ENCODE peak calls at places on chromosomes 7 and 10, in seven cellular contexts. K, A, H, I, J, E and R are unnamed samples.

GRCh38 chr10:79459243-79459642 is 13.8 kb upstream of the ZCCHC24 start:
- DNase-seq in K (no peak), A (no peak), H (no peak), I (no peak), J (no peak), E (no peak), R (no peak)

GRCh38 chr10:17802966-17803365 is 6.2 kb upstream of the MRC1 start:
- DNase-seq in K (no peak), A (no peak), H (peak), I (no peak), J (no peak), E (no peak), R (no peak)

GRCh38 chr10:97197030-97197500 is 11.3 kb upstream of the SLIT1 start:
- DNase-seq in K (no peak), A (no peak), H (no peak), I (no peak), J (no peak), E (no peak), R (no peak)

GRCh38 chr7:2860627-2861133 is 16.6 kb upstream of the GNA12 start:
- DNase-seq in K (no peak), A (no peak), H (no peak), I (peak), J (no peak), E (no peak), R (no peak)

GRCh38 chr10:119466655-119467054 is 75.9 kb downstream of the RGS10 start:
- DNase-seq in K (no peak), A (no peak), H (no peak), I (no peak), J (no peak), E (no peak), R (no peak)

GRCh38 chr10:97267671-97268070 is 24.8 kb downstream of the ARHGAP19 start:
- DNase-seq in K (no peak), A (no peak), H (no peak), I (no peak), J (no peak), E (no peak), R (no peak)

GRCh38 chr10:118472961-118473675 is 122.3 kb downstream of the PRLHR start:
- DNase-seq in K (no peak), A (no peak), H (no peak), I (no peak), J (no peak), E (no peak), R (no peak)

GRCh38 chr10:110326351-110327032 is 21.8 kb upstream of the SMNDC1 start:
- DNase-seq in K (peak), A (no peak), H (peak), I (no peak), J (no peak), E (peak), R (no peak)

GRCh38 chr7:155815332-155816191 is 3.3 kb upstream of the SHH start:
- DNase-seq in K (no peak), A (peak), H (peak), I (no peak), J (peak), E (no peak), R (no peak)

GRCh38 chr10:92689663-92690210 is at the start of gene HHEX:
- DNase-seq in K (peak), A (peak), H (peak), I (peak), J (peak), E (no peak), R (no peak)

GRCh38 chr10:5594271-5595036 is 69.7 kb downstream of the CALML3 start:
- DNase-seq in K (no peak), A (no peak), H (peak), I (no peak), J (no peak), E (no peak), R (no peak)

GRCh38 chr7:127802845-127803244 is 150.9 kb downstream of the SND1 start:
- DNase-seq in K (no peak), A (no peak), H (no peak), I (no peak), J (no peak), E (no peak), R (no peak)

GRCh38 chr7:121544726-121545125 is 148.6 kb upstream of the FAM3C start:
- DNase-seq in K (peak), A (peak), H (peak), I (peak), J (no peak), E (no peak), R (no peak)

GRCh38 chr10:117477961-117478670 is 64.4 kb upstream of the EMX2 start:
- DNase-seq in K (peak), A (peak), H (peak), I (no peak), J (peak), E (no peak), R (no peak)

GRCh38 chr7:49670991-49671390 is 102.4 kb upstream of the VWC2 start:
- DNase-seq in K (no peak), A (peak), H (no peak), I (no peak), J (no peak), E (no peak), R (no peak)

GRCh38 chr7:801940-802364 is 30.3 kb upstream of the SUN1 start:
- DNase-seq in K (no peak), A (no peak), H (no peak), I (no peak), J (no peak), E (no peak), R (no peak)

GRCh38 chr10:73817826-73818225 is 6.4 kb upstream of the NDST2 start:
- DNase-seq in K (no peak), A (no peak), H (no peak), I (no peak), J (no peak), E (no peak), R (no peak)

GRCh38 chr7:11130012-11130411 is 156.3 kb downstream of the PHF14 start:
- DNase-seq in K (no peak), A (no peak), H (peak), I (no peak), J (no peak), E (no peak), R (no peak)

GRCh38 chr7:90312745-90313144 is 8.4 kb downstream of the FAM237B start:
- DNase-seq in K (no peak), A (no peak), H (no peak), I (peak), J (no peak), E (no peak), R (no peak)

GRCh38 chr10:72597897-72598296 is 28.0 kb downstream of the MICU1 start:
- DNase-seq in K (no peak), A (no peak), H (peak), I (no peak), J (no peak), E (peak), R (no peak)

GRCh38 chr7:636396-636795 is 90.1 kb upstream of the DNAAF5 start:
- DNase-seq in K (peak), A (peak), H (no peak), I (peak), J (peak), E (no peak), R (no peak)

GRCh38 chr7:117083648-117084047 is 130.3 kb downstream of the ST7 start:
- DNase-seq in K (no peak), A (no peak), H (no peak), I (no peak), J (no peak), E (no peak), R (no peak)

GRCh38 chr7:657565-658119 is 68.9 kb upstream of the DNAAF5 start:
- DNase-seq in K (no peak), A (no peak), H (peak), I (no peak), J (no peak), E (no peak), R (no peak)

GRCh38 chr10:52019656-52020055 is 294.4 kb upstream of the DKK1 start:
- DNase-seq in K (no peak), A (no peak), H (no peak), I (no peak), J (no peak), E (no peak), R (no peak)

GRCh38 chr7:130070900-130071622 is 727 bp downstream of the KLHDC10 start:
- DNase-seq in K (no peak), A (peak), H (no peak), I (no peak), J (no peak), E (no peak), R (no peak)

GRCh38 chr10:2414562-2414961 is 652.8 kb upstream of the PFKP start:
- DNase-seq in K (no peak), A (no peak), H (no peak), I (no peak), J (no peak), E (no peak), R (no peak)

GRCh38 chr7:24884401-24884800 is 95.6 kb downstream of the OSBPL3 start:
- DNase-seq in K (no peak), A (no peak), H (no peak), I (no peak), J (no peak), E (no peak), R (no peak)

GRCh38 chr10:24360286-24361127 is 151.6 kb downstream of the KIAA1217 start:
- DNase-seq in K (peak), A (peak), H (peak), I (peak), J (peak), E (no peak), R (no peak)
- TF ChIP-seq CEBPB in K (no peak), A (no peak), H (no peak), I (no peak), J (no peak), E (no peak), R (no peak)

GRCh38 chr10:22783807-22784206 is 69.4 kb upstream of the PIP4K2A start:
- DNase-seq in K (no peak), A (no peak), H (no peak), I (no peak), J (no peak), E (no peak), R (no peak)

GRCh38 chr10:22774102-22774501 is 59.7 kb upstream of the PIP4K2A start:
- DNase-seq in K (no peak), A (no peak), H (no peak), I (no peak), J (no peak), E (no peak), R (no peak)

GRCh38 chr10:22784668-22785067 is 70.3 kb upstream of the PIP4K2A start:
- DNase-seq in K (no peak), A (no peak), H (no peak), I (no peak), J (no peak), E (no peak), R (no peak)

DNA sequence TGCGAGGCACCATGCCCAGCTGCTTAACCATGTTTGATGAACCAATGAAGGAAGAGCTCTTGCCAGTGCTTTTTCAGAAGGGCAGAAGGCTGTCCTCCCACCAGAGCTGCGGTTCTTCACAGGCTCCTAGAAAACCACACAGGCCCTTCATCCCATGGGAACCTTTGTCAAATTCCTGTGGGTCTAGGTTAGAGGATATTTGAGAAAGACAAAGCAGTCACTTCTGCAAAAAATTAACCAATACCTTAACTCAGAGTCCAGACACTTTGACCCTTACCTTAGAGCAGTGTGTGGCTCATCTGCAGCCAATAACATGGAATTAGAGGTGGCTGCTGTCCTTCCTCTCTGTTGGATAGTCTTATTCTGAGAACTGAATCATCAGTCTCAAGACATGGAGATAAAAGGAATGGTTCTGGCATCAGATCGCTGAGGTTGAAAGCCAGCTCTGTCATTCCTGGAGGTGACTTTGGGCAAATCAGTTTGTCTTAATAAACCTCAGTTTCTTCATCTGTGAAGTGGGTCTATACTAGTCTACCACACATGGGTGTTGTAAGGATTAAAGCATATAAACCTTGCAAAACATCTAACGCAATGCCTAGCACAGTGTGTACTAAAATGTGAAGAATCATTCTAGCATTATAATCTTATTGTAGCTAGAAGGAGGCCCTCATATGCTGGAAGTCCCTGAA is 65.1 kb upstream of the PIP4K2A start:
- DNase-seq in K (no peak), A (no peak), H (no peak), I (peak), J (no peak), E (no peak), R (no peak)
- TF ChIP-seq CEBPB in K (no peak), A (no peak), H (no peak), I (no peak), J (no peak), E (no peak), R (no peak)

GRCh38 chr7:27933691-27934565 is 194.0 kb downstream of the TAX1BP1 start:
- DNase-seq in K (no peak), A (no peak), H (no peak), I (no peak), J (no peak), E (no peak), R (no peak)
- TF ChIP-seq CEBPB in K (no peak), A (no peak), H (peak), I (no peak), J (no peak), E (no peak), R (no peak)

DNA sequence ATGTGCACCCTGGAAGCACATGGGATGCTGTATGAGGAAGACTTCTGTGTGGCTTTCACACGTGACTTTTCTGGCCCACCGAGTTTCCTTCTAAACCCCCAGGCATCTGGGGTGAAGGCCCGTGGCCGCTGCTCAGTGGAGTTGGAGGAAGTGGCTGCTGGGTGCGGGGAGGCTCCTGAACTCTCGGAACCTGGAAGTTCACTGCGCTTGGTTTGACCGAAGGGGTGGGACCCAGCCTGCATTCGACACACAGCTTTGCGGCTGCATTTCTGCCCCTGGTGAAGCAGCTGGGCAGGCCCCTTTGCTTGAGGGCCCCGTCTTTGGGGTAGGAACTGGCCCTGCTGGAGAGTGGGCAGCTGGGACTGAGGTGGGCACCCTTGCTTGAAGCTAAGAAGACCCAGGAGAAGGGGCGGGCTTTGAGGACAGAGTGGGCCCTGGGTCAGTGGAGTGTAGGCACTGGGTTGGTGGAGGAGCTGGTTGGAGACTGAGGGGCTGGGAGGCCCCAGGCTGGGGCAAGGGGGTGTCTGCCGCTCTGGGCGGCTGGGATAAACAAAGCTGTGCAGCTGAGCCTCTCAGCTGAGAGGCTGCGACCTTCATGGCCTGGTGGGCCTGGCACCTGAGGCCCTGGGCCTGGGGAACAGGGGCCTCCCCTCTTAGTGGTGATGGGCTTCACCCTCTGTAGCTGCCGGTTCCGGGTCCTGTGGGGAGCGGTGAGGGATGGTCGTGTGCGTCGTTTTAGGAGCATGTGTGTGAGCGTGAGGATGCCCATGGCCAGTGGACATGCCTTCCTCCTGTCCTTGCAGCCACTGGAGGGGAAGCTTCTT is 78.0 kb downstream of the INPP5A start:
- DNase-seq in K (no peak), A (no peak), H (no peak), I (no peak), J (no peak), E (no peak), R (no peak)
- TF ChIP-seq CEBPB in K (no peak), A (no peak), H (no peak), I (no peak), J (no peak), E (no peak), R (no peak)

GRCh38 chr10:103854687-103855423 is 521 bp downstream of the SH3PXD2A start:
- DNase-seq in K (no peak), A (peak), H (peak), I (no peak), J (no peak), E (no peak), R (peak)
- TF ChIP-seq CEBPB in K (no peak), A (no peak), H (no peak), I (no peak), J (no peak), E (no peak), R (no peak)

GRCh38 chr10:111360260-111360925 is 283.6 kb downstream of the ADRA2A start:
- DNase-seq in K (peak), A (no peak), H (no peak), I (peak), J (no peak), E (peak), R (peak)

GRCh38 chr10:111354859-111355258 is 278.0 kb downstream of the ADRA2A start:
- DNase-seq in K (no peak), A (no peak), H (no peak), I (no peak), J (no peak), E (no peak), R (no peak)

GRCh38 chr10:111357859-111358258 is 281.0 kb downstream of the ADRA2A start:
- DNase-seq in K (no peak), A (no peak), H (no peak), I (no peak), J (no peak), E (no peak), R (no peak)

GRCh38 chr10:111356571-111356970 is 279.7 kb downstream of the ADRA2A start:
- DNase-seq in K (no peak), A (no peak), H (no peak), I (no peak), J (no peak), E (no peak), R (no peak)
- TF ChIP-seq CEBPB in K (no peak), A (no peak), H (no peak), I (no peak), J (no peak), E (no peak), R (no peak)

GRCh38 chr10:47258921-47259320 is 41.1 kb upstream of the GDF10 start:
- DNase-seq in K (no peak), A (no peak), H (no peak), I (no peak), J (no peak), E (no peak), R (no peak)

GRCh38 chr10:47256753-47257336 is 43.2 kb upstream of the GDF10 start:
- DNase-seq in K (no peak), A (no peak), H (no peak), I (no peak), J (no peak), E (no peak), R (peak)

GRCh38 chr10:47255866-47256265 is 44.1 kb upstream of the GDF10 start:
- DNase-seq in K (no peak), A (no peak), H (no peak), I (no peak), J (no peak), E (no peak), R (peak)

GRCh38 chr10:47259521-47259920 is 40.5 kb upstream of the GDF10 start:
- DNase-seq in K (no peak), A (no peak), H (no peak), I (no peak), J (no peak), E (no peak), R (no peak)

DNA sequence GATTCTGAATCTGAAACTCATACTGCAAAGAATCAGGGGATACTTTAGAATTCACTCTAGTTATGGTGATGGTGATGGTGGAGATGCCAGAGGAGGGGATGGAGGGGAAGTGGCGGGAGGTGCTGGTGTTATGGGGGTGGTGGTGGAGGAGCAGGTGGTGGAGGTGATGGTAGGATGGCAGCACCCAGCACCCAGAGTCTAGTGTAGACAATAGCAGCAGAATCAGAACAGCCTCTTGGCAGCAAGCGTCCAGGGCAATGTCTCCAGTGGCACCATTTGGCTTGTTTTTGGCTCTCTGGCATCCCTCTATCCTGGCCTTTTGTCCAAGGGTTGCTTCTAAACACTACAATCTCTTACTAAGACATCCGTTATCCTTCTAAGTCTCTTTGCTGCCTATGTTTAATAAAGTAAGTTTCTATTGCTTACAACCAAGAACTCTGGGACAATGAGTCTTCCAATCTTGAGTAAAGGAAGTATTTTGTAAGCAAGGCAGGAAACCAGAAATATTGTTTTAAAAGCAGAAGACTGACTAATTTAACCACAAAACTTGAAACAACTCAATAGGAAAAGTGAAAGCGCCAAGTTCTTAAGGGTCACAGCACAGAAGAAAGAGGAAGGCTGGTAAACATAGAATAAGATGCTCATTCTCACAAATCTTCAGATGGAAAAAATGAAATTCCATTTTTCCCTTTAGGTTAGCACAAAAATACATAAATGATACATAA is 42.4 kb upstream of the GDF10 start:
- DNase-seq in K (no peak), A (no peak), H (peak), I (no peak), J (no peak), E (peak), R (no peak)
- TF ChIP-seq CEBPB in K (no peak), A (no peak), H (no peak), I (no peak), J (no peak), E (no peak), R (no peak)

DNA sequence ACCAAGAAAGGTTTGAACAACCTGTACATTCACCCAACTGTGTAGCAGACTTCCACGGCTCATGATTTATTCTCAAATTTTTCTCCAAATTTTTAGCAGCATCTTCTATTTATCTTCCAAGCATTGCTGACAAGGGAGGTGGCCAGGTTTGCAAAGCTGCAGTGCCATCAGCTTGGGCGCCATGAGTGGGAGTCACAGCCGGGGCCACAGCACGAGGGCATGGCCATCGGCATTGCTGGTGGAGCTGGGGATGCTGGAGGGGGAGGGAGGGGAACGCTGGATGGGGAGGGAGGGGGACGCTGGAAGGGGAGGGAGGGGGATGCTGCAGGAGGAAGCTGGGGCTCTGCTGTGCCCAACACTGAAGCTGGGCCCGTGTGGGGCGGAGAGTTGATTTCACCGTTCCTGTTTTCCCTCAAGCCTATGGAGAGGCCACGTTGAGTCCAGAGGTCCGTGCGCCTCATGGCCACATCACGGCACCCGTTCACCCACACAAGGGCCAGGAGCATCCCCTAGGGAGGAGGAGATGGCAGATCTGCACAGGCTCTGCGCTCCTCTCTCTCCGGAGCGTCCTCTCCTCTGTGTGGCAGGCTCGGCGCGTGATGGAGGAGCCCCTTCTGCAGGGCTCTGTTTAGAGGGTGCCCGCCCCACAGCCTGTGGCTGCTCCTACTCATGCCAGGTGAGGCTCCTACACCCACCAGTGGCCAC is 520.2 kb downstream of the DNAJB6 start:
- DNase-seq in K (no peak), A (no peak), H (no peak), I (no peak), J (no peak), E (no peak), R (no peak)
- TF ChIP-seq CEBPB in K (no peak), A (no peak), H (no peak), I (no peak), J (no peak), E (no peak), R (no peak)